ENCODE peak calls at places on chromosomes 3 and 15, in four cellular contexts. One of them, this sample, is unnamed.

GRCh38 chr3:8554725-8555621 is 53.4 kb downstream of the LMCD1 start:
- DNase-seq in tibial artery: peak; percentile 85
- DNase-seq in A549: no peak
- DNase-seq in progenitor cell of endocrine pancreas: no peak
- DNase-seq in this sample: peak; percentile 23

GRCh38 chr3:125461896-125462295 is 58.1 kb downstream of the SNX4 start:
- DNase-seq in tibial artery: no peak
- DNase-seq in A549: no peak
- DNase-seq in progenitor cell of endocrine pancreas: no peak
- DNase-seq in this sample: no peak

GRCh38 chr15:70892002-70892911 is at the start of the genes LRRC49 and THAP10:
- DNase-seq in tibial artery: peak; percentile 93
- DNase-seq in A549: peak; percentile 80
- DNase-seq in progenitor cell of endocrine pancreas: peak; percentile 68
- DNase-seq in this sample: peak; percentile 75

GRCh38 chr15:29031502-29032228 is 145.9 kb downstream of the APBA2 start:
- DNase-seq in tibial artery: no peak
- DNase-seq in A549: no peak
- DNase-seq in progenitor cell of endocrine pancreas: no peak
- DNase-seq in this sample: no peak

GRCh38 chr15:49625460-49626036 is 4.7 kb downstream of the DTWD1 start:
- DNase-seq in tibial artery: no peak
- DNase-seq in A549: no peak
- DNase-seq in progenitor cell of endocrine pancreas: no peak
- DNase-seq in this sample: no peak

GRCh38 chr3:137554242-137554641 is 209.9 kb upstream of the SOX14 start:
- DNase-seq in tibial artery: no peak
- DNase-seq in A549: no peak
- DNase-seq in progenitor cell of endocrine pancreas: no peak
- DNase-seq in this sample: no peak

GRCh38 chr3:150469931-150470740 is 62.0 kb downstream of the TSC22D2 start:
- DNase-seq in tibial artery: no peak
- DNase-seq in A549: no peak
- DNase-seq in progenitor cell of endocrine pancreas: no peak
- DNase-seq in this sample: no peak

GRCh38 chr3:11335056-11335608 is 62.9 kb downstream of the ATG7 start:
- DNase-seq in tibial artery: no peak
- DNase-seq in A549: peak; percentile 55
- DNase-seq in progenitor cell of endocrine pancreas: no peak
- DNase-seq in this sample: peak; percentile 18

GRCh38 chr15:100879461-100880138 is at the start of gene ALDH1A3:
- DNase-seq in tibial artery: no peak
- DNase-seq in A549: peak; percentile 89
- DNase-seq in progenitor cell of endocrine pancreas: no peak
- DNase-seq in this sample: no peak

GRCh38 chr3:177337548-177338331 is 140.5 kb upstream of the TBL1XR1 start:
- DNase-seq in tibial artery: no peak
- DNase-seq in A549: no peak
- DNase-seq in progenitor cell of endocrine pancreas: no peak
- DNase-seq in this sample: no peak

GRCh38 chr15:66923438-66923881 is 141.9 kb upstream of the SMAD3 start:
- DNase-seq in tibial artery: peak; percentile 32
- DNase-seq in A549: peak; percentile 58
- DNase-seq in progenitor cell of endocrine pancreas: no peak
- DNase-seq in this sample: peak; percentile 50
- TF ChIP-seq CTCF in tibial artery: peak; percentile 12
- TF ChIP-seq CTCF in A549: peak; percentile 45
- TF ChIP-seq CTCF in progenitor cell of endocrine pancreas: peak; percentile 63
- TF ChIP-seq CTCF in this sample: peak; percentile 67

GRCh38 chr3:192445768-192446644 is 281.3 kb downstream of the FGF12 start:
- DNase-seq in tibial artery: no peak
- DNase-seq in A549: no peak
- DNase-seq in progenitor cell of endocrine pancreas: no peak
- DNase-seq in this sample: no peak

GRCh38 chr3:192444096-192444790 is 283.1 kb downstream of the FGF12 start:
- DNase-seq in tibial artery: no peak
- DNase-seq in A549: peak; percentile 47
- DNase-seq in progenitor cell of endocrine pancreas: peak; percentile 69
- DNase-seq in this sample: peak; percentile 70

GRCh38 chr3:192444791-192445106 is 282.6 kb downstream of the FGF12 start:
- DNase-seq in tibial artery: no peak
- DNase-seq in A549: no peak
- DNase-seq in progenitor cell of endocrine pancreas: no peak
- DNase-seq in this sample: no peak

GRCh38 chr3:192449036-192449435 is 278.3 kb downstream of the FGF12 start:
- DNase-seq in tibial artery: no peak
- DNase-seq in A549: no peak
- DNase-seq in progenitor cell of endocrine pancreas: no peak
- DNase-seq in this sample: no peak
- TF ChIP-seq CTCF in tibial artery: no peak
- TF ChIP-seq CTCF in A549: no peak
- TF ChIP-seq CTCF in progenitor cell of endocrine pancreas: peak; percentile 53
- TF ChIP-seq CTCF in this sample: peak; percentile 45

GRCh38 chr3:14222457-14222856 is 43.8 kb downstream of the LSM3 start:
- DNase-seq in tibial artery: no peak
- DNase-seq in A549: no peak
- DNase-seq in progenitor cell of endocrine pancreas: no peak
- DNase-seq in this sample: no peak

GRCh38 chr3:14221902-14222301 is 43.3 kb downstream of the LSM3 start:
- DNase-seq in tibial artery: no peak
- DNase-seq in A549: no peak
- DNase-seq in progenitor cell of endocrine pancreas: no peak
- DNase-seq in this sample: no peak

GRCh38 chr3:14223595-14223994 is 45.0 kb downstream of the LSM3 start:
- DNase-seq in tibial artery: no peak
- DNase-seq in A549: no peak
- DNase-seq in progenitor cell of endocrine pancreas: no peak
- DNase-seq in this sample: no peak

GRCh38 chr3:14224895-14225294 is 46.3 kb downstream of the LSM3 start:
- DNase-seq in tibial artery: no peak
- DNase-seq in A549: no peak
- DNase-seq in progenitor cell of endocrine pancreas: no peak
- DNase-seq in this sample: no peak

DNA sequence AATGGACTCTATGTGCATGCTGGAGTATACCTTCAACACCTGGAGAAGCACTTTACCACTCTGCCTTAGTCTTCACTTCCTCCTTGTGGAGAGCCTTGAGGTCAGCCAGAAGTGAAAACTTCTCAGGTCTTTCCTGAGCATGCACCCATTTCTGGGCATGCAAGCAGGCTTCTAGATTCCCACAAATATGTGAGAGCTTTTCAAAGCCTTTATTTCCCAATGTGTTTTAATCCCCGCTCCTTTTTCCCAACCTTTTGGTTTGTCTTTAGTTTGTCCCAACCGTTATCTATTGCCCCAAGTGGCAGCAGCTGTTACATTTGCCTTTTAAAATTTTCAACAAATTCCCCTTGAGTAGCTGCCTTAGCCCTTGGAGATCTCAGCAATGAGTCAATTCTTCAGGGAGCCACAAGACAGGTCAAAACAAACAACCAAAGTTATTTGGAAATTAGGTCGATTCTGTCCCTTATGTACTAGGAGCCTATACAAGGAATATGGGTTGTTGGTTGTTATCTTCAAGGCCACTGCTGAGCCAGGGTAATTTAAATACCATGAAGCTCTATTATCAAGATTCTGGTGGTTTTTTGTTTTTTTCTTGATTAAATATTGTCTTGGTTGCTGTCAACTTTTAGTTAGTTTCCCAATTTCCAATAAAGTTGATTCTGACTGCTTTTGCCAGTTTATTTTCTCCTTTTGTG is 44.4 kb downstream of the LSM3 start:
- DNase-seq in tibial artery: no peak
- DNase-seq in A549: no peak
- DNase-seq in progenitor cell of endocrine pancreas: no peak
- DNase-seq in this sample: no peak
- TF ChIP-seq CTCF in tibial artery: no peak
- TF ChIP-seq CTCF in A549: no peak
- TF ChIP-seq CTCF in progenitor cell of endocrine pancreas: no peak
- TF ChIP-seq CTCF in this sample: no peak

DNA sequence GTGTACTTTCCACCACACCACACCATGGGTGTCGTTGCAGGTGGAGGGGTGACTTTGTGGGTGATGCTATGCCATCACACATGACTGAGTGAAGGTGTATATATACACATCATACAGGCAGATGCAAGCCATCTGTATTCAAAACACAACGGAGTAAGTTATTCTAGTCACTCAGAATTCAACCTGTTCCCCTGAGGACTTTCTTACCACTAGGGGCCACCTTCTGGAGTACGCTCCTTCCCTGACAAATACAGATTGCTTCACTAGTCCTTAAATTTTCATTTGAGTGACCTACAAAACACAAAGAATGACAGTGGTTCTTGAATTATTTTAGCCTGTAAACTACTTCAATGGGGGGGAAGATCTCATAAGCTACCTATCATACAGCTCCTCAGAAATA is 52.8 kb upstream of the NTRK3 start:
- DNase-seq in tibial artery: no peak
- DNase-seq in A549: no peak
- DNase-seq in progenitor cell of endocrine pancreas: no peak
- DNase-seq in this sample: no peak
- TF ChIP-seq CTCF in tibial artery: no peak
- TF ChIP-seq CTCF in A549: no peak
- TF ChIP-seq CTCF in progenitor cell of endocrine pancreas: peak; percentile 21
- TF ChIP-seq CTCF in this sample: no peak

DNA sequence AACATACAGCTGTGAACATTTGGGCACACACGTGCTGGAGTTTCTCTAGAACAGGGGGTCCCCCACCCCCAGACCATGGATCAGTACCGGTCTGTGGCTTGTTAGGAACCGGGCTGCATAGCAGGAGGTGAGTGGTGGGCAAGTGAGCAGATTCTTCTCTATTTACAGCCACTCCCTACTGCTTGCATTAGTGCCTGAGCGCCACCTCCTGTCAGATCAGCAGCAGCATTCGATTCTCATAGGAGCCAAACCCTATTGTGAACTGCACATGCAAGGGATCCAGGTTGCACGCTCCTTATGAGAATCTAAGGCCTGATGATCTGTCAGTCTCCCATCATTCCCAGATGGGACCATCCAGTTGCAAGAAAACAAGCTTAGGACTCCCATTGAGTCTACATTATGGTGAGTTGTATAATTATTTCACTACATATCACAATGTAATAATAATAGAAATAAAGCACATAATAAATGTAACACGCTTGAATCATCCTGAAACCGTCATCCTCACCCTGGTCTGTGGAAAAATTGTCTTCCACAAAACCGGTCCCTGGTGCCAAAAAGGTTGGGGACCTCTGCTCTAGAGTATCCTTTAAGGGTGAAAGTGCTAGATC is 25.8 kb downstream of the CHRM5 start:
- DNase-seq in tibial artery: no peak
- DNase-seq in A549: no peak
- DNase-seq in progenitor cell of endocrine pancreas: no peak
- DNase-seq in this sample: peak; percentile 18
- TF ChIP-seq CTCF in tibial artery: no peak
- TF ChIP-seq CTCF in A549: peak; percentile 55
- TF ChIP-seq CTCF in progenitor cell of endocrine pancreas: peak; percentile 42
- TF ChIP-seq CTCF in this sample: peak; percentile 64

GRCh38 chr15:34754674-34755418 is at the start of gene GJD2:
- DNase-seq in tibial artery: no peak
- DNase-seq in A549: no peak
- DNase-seq in progenitor cell of endocrine pancreas: peak; percentile 27
- DNase-seq in this sample: no peak
- TF ChIP-seq CTCF in tibial artery: no peak
- TF ChIP-seq CTCF in A549: no peak
- TF ChIP-seq CTCF in progenitor cell of endocrine pancreas: no peak
- TF ChIP-seq CTCF in this sample: no peak

GRCh38 chr3:181464033-181464694 is 247.6 kb upstream of the SOX2 start:
- DNase-seq in tibial artery: no peak
- DNase-seq in A549: no peak
- DNase-seq in progenitor cell of endocrine pancreas: no peak
- DNase-seq in this sample: no peak
- TF ChIP-seq CTCF in tibial artery: no peak
- TF ChIP-seq CTCF in A549: no peak
- TF ChIP-seq CTCF in progenitor cell of endocrine pancreas: no peak
- TF ChIP-seq CTCF in this sample: no peak

GRCh38 chr3:52513281-52513680 is 18.1 kb downstream of the STAB1 start:
- DNase-seq in tibial artery: no peak
- DNase-seq in A549: no peak
- DNase-seq in progenitor cell of endocrine pancreas: no peak
- DNase-seq in this sample: no peak
- TF ChIP-seq CTCF in tibial artery: no peak
- TF ChIP-seq CTCF in A549: no peak
- TF ChIP-seq CTCF in progenitor cell of endocrine pancreas: no peak
- TF ChIP-seq CTCF in this sample: no peak

This sample was measured in neural crest cell.